ENCODE peak calls at places on chromosomes 5 and 9, in five cellular contexts. One of them, this sample, is unnamed.
A peak's percentile ranks its signal among the peaks of the same experiment; 100 is the strongest.

GRCh38 chr5:44809215-44809955 is 638 bp downstream of the MRPS30 start:
- DNase-seq in GM23338: peak; percentile 72
- DNase-seq in BJ: peak; percentile 8
- DNase-seq in body of pancreas: peak; percentile 35
- DNase-seq in upper lobe of right lung: peak; percentile 77
- DNase-seq in this sample: peak; percentile 63

GRCh38 chr9:30484690-30485089 is 1899.8 kb upstream of the ACO1 start:
- DNase-seq in body of pancreas: no peak
- DNase-seq in upper lobe of right lung: no peak
- DNase-seq in BJ: no peak
- DNase-seq in GM23338: no peak
- DNase-seq in this sample: no peak

GRCh38 chr5:23332650-23333251 is 174.7 kb upstream of the PRDM9 start:
- DNase-seq in body of pancreas: no peak
- DNase-seq in upper lobe of right lung: no peak
- DNase-seq in BJ: no peak
- DNase-seq in GM23338: peak; percentile 69
- DNase-seq in this sample: peak; percentile 7

GRCh38 chr9:133355881-133356357 is 368 bp downstream of the SURF1 start:
- DNase-seq in upper lobe of right lung: no peak
- DNase-seq in GM23338: peak; percentile 51
- DNase-seq in BJ: no peak
- DNase-seq in body of pancreas: no peak
- DNase-seq in this sample: no peak

GRCh38 chr5:32543291-32543690 is 42.1 kb upstream of the SUB1 start:
- DNase-seq in upper lobe of right lung: no peak
- DNase-seq in BJ: no peak
- DNase-seq in GM23338: no peak
- DNase-seq in body of pancreas: no peak
- DNase-seq in this sample: no peak

GRCh38 chr5:79318935-79319614 is 83.1 kb downstream of the JMY start:
- DNase-seq in upper lobe of right lung: no peak
- DNase-seq in GM23338: no peak
- DNase-seq in BJ: peak; percentile 76
- DNase-seq in body of pancreas: no peak
- DNase-seq in this sample: peak; percentile 86

GRCh38 chr5:60262576-60263295 is 369.2 kb upstream of the PDE4D start:
- DNase-seq in BJ: no peak
- DNase-seq in GM23338: no peak
- DNase-seq in upper lobe of right lung: no peak
- DNase-seq in body of pancreas: no peak
- DNase-seq in this sample: no peak

GRCh38 chr9:31119882-31120481 is 1264.5 kb upstream of the ACO1 start:
- DNase-seq in GM23338: peak; percentile 56
- DNase-seq in BJ: no peak
- DNase-seq in upper lobe of right lung: no peak
- DNase-seq in body of pancreas: no peak
- DNase-seq in this sample: peak; percentile 55

GRCh38 chr5:142798099-142798768 is 28.1 kb downstream of the ARHGAP26 start:
- DNase-seq in upper lobe of right lung: no peak
- DNase-seq in body of pancreas: no peak
- DNase-seq in BJ: no peak
- DNase-seq in GM23338: no peak
- DNase-seq in this sample: no peak

GRCh38 chr5:172178301-172179031 is 9.6 kb downstream of the STK10 start:
- DNase-seq in upper lobe of right lung: no peak
- DNase-seq in GM23338: no peak
- DNase-seq in body of pancreas: peak; percentile 58
- DNase-seq in BJ: no peak
- DNase-seq in this sample: no peak

GRCh38 chr9:27303219-27303618 is 6.3 kb upstream of the EQTN start:
- DNase-seq in upper lobe of right lung: no peak
- DNase-seq in GM23338: peak; percentile 15
- DNase-seq in body of pancreas: no peak
- DNase-seq in BJ: no peak
- DNase-seq in this sample: no peak

GRCh38 chr5:95816341-95816740 is 6.2 kb downstream of the GLRX start:
- DNase-seq in upper lobe of right lung: no peak
- DNase-seq in BJ: no peak
- DNase-seq in GM23338: no peak
- DNase-seq in body of pancreas: no peak
- DNase-seq in this sample: no peak

GRCh38 chr5:14739538-14739937 is 75.0 kb downstream of the OTULIN start:
- DNase-seq in body of pancreas: no peak
- DNase-seq in upper lobe of right lung: no peak
- DNase-seq in GM23338: no peak
- DNase-seq in BJ: no peak
- DNase-seq in this sample: peak; percentile 57

GRCh38 chr5:139226131-139226530 is 28.0 kb upstream of the SIL1 start:
- DNase-seq in GM23338: no peak
- DNase-seq in body of pancreas: no peak
- DNase-seq in upper lobe of right lung: no peak
- DNase-seq in BJ: no peak
- DNase-seq in this sample: no peak

GRCh38 chr5:110896901-110897300 is 158.1 kb downstream of the SLC25A46 start:
- DNase-seq in body of pancreas: no peak
- DNase-seq in upper lobe of right lung: no peak
- DNase-seq in BJ: no peak
- DNase-seq in GM23338: no peak
- DNase-seq in this sample: peak; percentile 52

DNA sequence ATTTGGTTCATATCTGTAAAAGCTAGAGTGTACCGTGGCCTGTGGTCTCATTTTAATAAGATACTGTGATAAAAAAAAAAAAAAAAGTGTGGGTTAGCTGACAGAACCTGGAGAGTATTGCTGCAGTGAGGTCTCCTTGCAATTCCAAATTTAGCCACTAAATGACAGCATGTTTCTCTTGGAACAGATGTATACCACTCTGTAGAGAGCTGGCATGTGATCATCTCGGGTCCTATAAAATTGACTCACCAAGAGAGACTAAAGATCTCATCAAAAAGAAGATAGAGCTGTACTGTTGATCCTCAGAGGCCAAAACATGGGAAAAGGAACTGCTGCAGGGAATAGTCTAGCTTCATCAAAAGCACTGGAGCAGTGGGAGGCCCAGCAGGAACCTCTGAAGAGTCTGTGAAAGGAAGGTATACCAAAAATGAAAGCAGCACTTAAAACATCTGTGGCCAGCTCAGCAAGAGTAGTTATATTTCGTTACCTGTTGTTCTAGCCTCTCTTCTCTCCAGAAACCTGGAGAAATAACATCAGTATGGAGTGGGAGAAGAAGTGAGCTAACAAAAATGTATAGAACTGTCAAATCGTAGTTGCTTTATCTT is 826.8 kb downstream of the EFNA5 start:
- DNase-seq in upper lobe of right lung: no peak
- DNase-seq in body of pancreas: no peak
- DNase-seq in GM23338: peak; percentile 60
- DNase-seq in BJ: no peak
- DNase-seq in this sample: peak; percentile 21
- TF ChIP-seq CTCF in upper lobe of right lung: no peak
- TF ChIP-seq CTCF in body of pancreas: peak; percentile 15
- TF ChIP-seq CTCF in GM23338: peak; percentile 44
- TF ChIP-seq CTCF in BJ: no peak
- TF ChIP-seq CTCF in this sample: peak; percentile 24

DNA sequence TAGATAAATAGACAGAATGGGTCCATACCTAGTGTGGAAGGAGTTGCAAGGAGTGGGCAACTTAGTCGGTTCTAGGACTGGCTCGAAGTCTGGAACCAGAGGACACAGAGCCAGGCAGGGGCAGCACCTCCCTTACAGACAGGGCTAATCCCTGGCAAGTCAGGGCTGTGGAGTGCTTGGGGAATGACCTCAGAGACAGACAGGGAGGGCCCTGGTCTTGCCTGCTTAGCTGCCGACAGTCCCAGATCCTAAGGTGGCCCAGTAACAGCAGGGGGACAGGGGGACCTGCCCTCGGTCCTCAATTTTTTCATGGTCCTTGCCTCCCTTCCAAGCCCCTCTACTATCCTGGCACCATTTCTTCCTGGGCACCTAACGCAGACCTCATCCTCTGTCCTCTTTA is 222.4 kb upstream of the TNC start:
- DNase-seq in BJ: no peak
- DNase-seq in GM23338: no peak
- DNase-seq in upper lobe of right lung: no peak
- DNase-seq in body of pancreas: no peak
- DNase-seq in this sample: no peak
- TF ChIP-seq CTCF in BJ: no peak
- TF ChIP-seq CTCF in GM23338: peak; percentile 1
- TF ChIP-seq CTCF in upper lobe of right lung: no peak
- TF ChIP-seq CTCF in body of pancreas: no peak
- TF ChIP-seq CTCF in this sample: no peak

GRCh38 chr9:84170521-84171141 is 169.9 kb downstream of the SLC28A3 start:
- DNase-seq in upper lobe of right lung: peak; percentile 70
- DNase-seq in GM23338: peak; percentile 33
- DNase-seq in body of pancreas: peak; percentile 87
- DNase-seq in BJ: peak; percentile 92
- DNase-seq in this sample: peak; percentile 96
- TF ChIP-seq CTCF in upper lobe of right lung: no peak
- TF ChIP-seq CTCF in GM23338: no peak
- TF ChIP-seq CTCF in body of pancreas: peak; percentile 24
- TF ChIP-seq CTCF in BJ: no peak
- TF ChIP-seq CTCF in this sample: no peak

GRCh38 chr5:66807743-66808142 is 211.6 kb downstream of the MAST4 start:
- DNase-seq in body of pancreas: peak; percentile 14
- DNase-seq in GM23338: peak; percentile 28
- DNase-seq in upper lobe of right lung: no peak
- DNase-seq in BJ: no peak
- DNase-seq in this sample: peak; percentile 60
- TF ChIP-seq CTCF in body of pancreas: peak; percentile 37
- TF ChIP-seq CTCF in GM23338: peak; percentile 72
- TF ChIP-seq CTCF in upper lobe of right lung: peak; percentile 39
- TF ChIP-seq CTCF in BJ: peak; percentile 55
- TF ChIP-seq CTCF in this sample: peak; percentile 69

GRCh38 chr5:107670028-107670926 is 460 bp downstream of the EFNA5 start:
- DNase-seq in upper lobe of right lung: peak; percentile 68
- DNase-seq in body of pancreas: peak; percentile 22
- DNase-seq in BJ: no peak
- DNase-seq in GM23338: peak; percentile 71
- DNase-seq in this sample: peak; percentile 47
- TF ChIP-seq CTCF in upper lobe of right lung: no peak
- TF ChIP-seq CTCF in body of pancreas: no peak
- TF ChIP-seq CTCF in BJ: no peak
- TF ChIP-seq CTCF in GM23338: no peak
- TF ChIP-seq CTCF in this sample: no peak

DNA sequence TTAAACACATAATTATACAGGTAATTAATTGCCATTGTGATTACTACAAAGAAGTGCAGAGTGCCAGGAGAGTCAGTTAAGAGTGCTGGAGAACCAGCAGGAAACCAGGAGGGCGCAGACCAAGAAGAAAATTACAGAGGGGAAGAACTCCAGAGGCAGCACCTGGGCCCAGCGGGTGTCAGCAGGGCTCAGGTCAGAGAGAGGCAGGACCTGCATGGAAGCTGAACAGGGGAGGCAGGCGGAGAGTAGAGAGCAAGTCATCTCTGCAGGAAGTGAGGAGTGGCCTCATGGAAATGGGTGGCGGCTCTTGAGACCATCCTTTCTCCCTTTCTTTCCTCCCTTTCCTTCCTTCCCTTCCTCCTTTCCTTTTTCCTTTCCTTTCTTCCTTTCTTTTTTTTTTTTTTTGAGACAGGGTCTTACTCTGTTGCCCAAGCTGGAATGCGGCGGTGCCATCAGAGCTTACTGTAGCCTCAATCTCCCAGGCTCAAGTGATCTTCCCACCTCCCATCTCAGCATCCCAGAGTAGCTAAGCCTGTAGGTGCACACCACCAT is 4.0 kb upstream of the ZBTB34 start:
- DNase-seq in GM23338: peak; percentile 44
- DNase-seq in BJ: no peak
- DNase-seq in upper lobe of right lung: no peak
- DNase-seq in body of pancreas: no peak
- DNase-seq in this sample: no peak
- TF ChIP-seq CTCF in GM23338: no peak
- TF ChIP-seq CTCF in BJ: no peak
- TF ChIP-seq CTCF in upper lobe of right lung: no peak
- TF ChIP-seq CTCF in body of pancreas: no peak
- TF ChIP-seq CTCF in this sample: no peak

GRCh38 chr5:177516601-177517568 is at the start of gene DDX41:
- DNase-seq in BJ: peak; percentile 98
- DNase-seq in GM23338: peak; percentile 98
- DNase-seq in upper lobe of right lung: peak; percentile 97
- DNase-seq in body of pancreas: peak; percentile 98
- DNase-seq in this sample: peak; percentile 99
- TF ChIP-seq CTCF in BJ: peak; percentile 24
- TF ChIP-seq CTCF in GM23338: no peak
- TF ChIP-seq CTCF in upper lobe of right lung: no peak
- TF ChIP-seq CTCF in body of pancreas: peak; percentile 30
- TF ChIP-seq CTCF in this sample: no peak

This sample was measured in astrocyte of the spinal cord.